ENCODE peak calls at places on chromosomes 11 and 22, in ten cellular contexts. D is psoas muscle, V is NCI-H1436, O is NCI-H774, F is fibroblast of the conjunctiva, E is cardiac muscle cell, K is NCI-H748 treated with DMSO at 0.1 percent for 48 hours, W is ecto neural progenitor cell, H is body of pancreas, X is pons. A is an unnamed sample.

GRCh38 chr11:65303542-65303941 is 11.1 kb upstream of the CDC42EP2 start:
- DNase-seq in E (no peak), D (no peak), H (no peak), X (no peak), V (no peak), F (no peak), W (no peak), K (no peak), O (no peak), A (no peak)

GRCh38 chr11:86938900-86939880 is 16.0 kb downstream of the FZD4 start:
- DNase-seq in V (peak), W (no peak), F (no peak), E (peak), O (peak), H (peak), K (peak), D (no peak), X (peak), A (no peak)

GRCh38 chr22:17137226-17137625 is 16.1 kb upstream of the TMEM121B start:
- DNase-seq in H (no peak), D (no peak), V (no peak), X (no peak), E (no peak), O (no peak), W (no peak), F (no peak), K (no peak), A (no peak)

GRCh38 chr11:92550411-92550810 is 325.8 kb downstream of the FAT3 start:
- DNase-seq in H (peak), O (peak), X (peak), K (peak), V (no peak), E (no peak), W (no peak), D (no peak), F (no peak), A (no peak)

GRCh38 chr11:69721061-69721460 is 17.2 kb upstream of the FGF19 start:
- DNase-seq in W (no peak), X (no peak), V (no peak), D (no peak), K (no peak), H (no peak), E (no peak), O (no peak), F (no peak), A (no peak)

GRCh38 chr22:29080061-29080975 is 7.5 kb downstream of the KREMEN1 start:
- DNase-seq in O (no peak), X (no peak), H (no peak), F (no peak), V (no peak), K (peak), E (peak), D (peak), W (no peak), A (no peak)

GRCh38 chr11:73343076-73343833 is 32.9 kb upstream of the RELT start:
- DNase-seq in H (peak), W (no peak), K (no peak), F (no peak), E (no peak), X (no peak), D (no peak), O (no peak), V (no peak), A (no peak)

GRCh38 chr11:90639687-90640086 is 416.8 kb upstream of the CHORDC1 start:
- DNase-seq in K (no peak), E (no peak), F (no peak), H (no peak), D (no peak), W (no peak), V (no peak), O (no peak), X (no peak), A (no peak)

GRCh38 chr11:34339149-34340064 is 18.4 kb downstream of the ABTB2 start:
- DNase-seq in H (no peak), X (no peak), D (no peak), W (no peak), V (no peak), F (no peak), K (no peak), O (no peak), E (peak), A (no peak)

GRCh38 chr11:94641167-94641761 is 74.1 kb downstream of the PIWIL4 start:
- DNase-seq in D (peak), F (no peak), V (no peak), E (peak), W (no peak), X (no peak), H (no peak), O (no peak), K (no peak), A (no peak)

GRCh38 chr11:70471254-70471653 is 72.9 kb downstream of the CTTN start:
- DNase-seq in O (no peak), V (no peak), W (peak), X (no peak), H (no peak), K (no peak), D (no peak), F (no peak), E (peak), A (no peak)

GRCh38 chr11:68806931-68807844 is 34.5 kb downstream of the CPT1A start:
- DNase-seq in D (no peak), H (no peak), O (no peak), K (no peak), X (no peak), W (no peak), V (no peak), F (peak), E (peak), A (peak)

GRCh38 chr11:80163441-80163840 is 722.6 kb upstream of the TENM4 start:
- DNase-seq in O (no peak), K (no peak), H (no peak), F (no peak), X (no peak), D (no peak), E (no peak), V (no peak), W (no peak), A (no peak)

GRCh38 chr11:69160296-69161116 is 4.8 kb downstream of the SMIM38 start:
- DNase-seq in F (no peak), X (no peak), H (no peak), O (no peak), D (no peak), K (no peak), W (no peak), V (no peak), E (no peak), A (no peak)

GRCh38 chr11:74634537-74634936 is 42.2 kb downstream of the POLD3 start:
- DNase-seq in W (no peak), X (peak), V (no peak), H (peak), F (peak), K (no peak), D (no peak), E (peak), O (no peak), A (peak)

GRCh38 chr22:24599514-24599913 is 3.5 kb upstream of the GGT1 start:
- DNase-seq in K (no peak), V (no peak), W (no peak), O (no peak), F (no peak), D (no peak), X (no peak), H (no peak), E (no peak), A (no peak)

GRCh38 chr11:127066426-127067090 is 66.0 kb upstream of the KIRREL3 start:
- DNase-seq in X (no peak), O (no peak), F (no peak), W (no peak), H (no peak), D (no peak), V (no peak), E (no peak), K (no peak), A (no peak)

GRCh38 chr11:14518820-14519219 is 1.4 kb downstream of the PSMA1 start:
- DNase-seq in V (no peak), K (no peak), W (no peak), O (no peak), F (no peak), D (no peak), H (no peak), X (no peak), E (no peak), A (no peak)

GRCh38 chr11:134098566-134099184 is 29.8 kb downstream of the JAM3 start:
- DNase-seq in H (no peak), X (no peak), K (no peak), V (no peak), D (no peak), W (no peak), E (no peak), F (no peak), O (peak), A (no peak)

GRCh38 chr11:134260503-134260902 is 7.1 kb downstream of the ACAD8 start:
- DNase-seq in E (no peak), F (no peak), W (no peak), H (no peak), D (no peak), O (no peak), K (no peak), V (no peak), X (no peak), A (no peak)

GRCh38 chr11:34516247-34517040 is 2.9 kb upstream of the ELF5 start:
- DNase-seq in H (no peak), W (no peak), D (no peak), X (no peak), V (no peak), K (no peak), O (no peak), F (no peak), E (no peak), A (no peak)

GRCh38 chr11:5367461-5368074 is 16.0 kb upstream of the OR51M1 start:
- DNase-seq in O (no peak), W (no peak), K (no peak), D (no peak), V (no peak), E (peak), H (no peak), F (peak), X (no peak), A (peak)

A was measured in skeletal muscle cell.